ENCODE peak calls at places on chromosomes 12 and 14, in five cellular contexts. One of them, this sample, is unnamed.

GRCh38 chr12:121949643-121950397 is 31.4 kb downstream of the CFAP251 start:
- DNase-seq in GM12878: no peak
- DNase-seq in GM23338: no peak
- DNase-seq in K562: no peak
- DNase-seq in H1: no peak
- DNase-seq in this sample: peak

GRCh38 chr14:54933006-54933405 is 30.4 kb upstream of the GCH1 start:
- DNase-seq in GM12878: no peak
- DNase-seq in GM23338: no peak
- DNase-seq in K562: no peak
- DNase-seq in H1: no peak
- DNase-seq in this sample: no peak

GRCh38 chr14:88879016-88879415 is 54.6 kb downstream of the TTC8 start:
- DNase-seq in GM12878: no peak
- DNase-seq in GM23338: no peak
- DNase-seq in K562: no peak
- DNase-seq in H1: no peak
- DNase-seq in this sample: no peak

GRCh38 chr12:53938276-53939140 is at the start of gene HOXC13:
- DNase-seq in GM12878: no peak
- DNase-seq in GM23338: peak
- DNase-seq in K562: peak
- DNase-seq in H1: peak
- DNase-seq in this sample: peak

GRCh38 chr12:52349196-52349595 is 18.1 kb downstream of the KRT85 start:
- DNase-seq in GM12878: no peak
- DNase-seq in GM23338: no peak
- DNase-seq in K562: no peak
- DNase-seq in H1: no peak
- DNase-seq in this sample: no peak

GRCh38 chr14:102966681-102967505 is 44.4 kb downstream of the AMN start:
- DNase-seq in GM12878: no peak
- DNase-seq in GM23338: no peak
- DNase-seq in K562: no peak
- DNase-seq in H1: no peak
- DNase-seq in this sample: no peak

GRCh38 chr14:62168564-62169155 is 406.4 kb downstream of the SNAPC1 start:
- DNase-seq in GM12878: no peak
- DNase-seq in GM23338: peak
- DNase-seq in K562: no peak
- DNase-seq in H1: no peak
- DNase-seq in this sample: no peak

GRCh38 chr14:26191666-26192065 is 406.2 kb downstream of the NOVA1 start:
- DNase-seq in GM12878: no peak
- DNase-seq in GM23338: no peak
- DNase-seq in K562: no peak
- DNase-seq in H1: no peak
- DNase-seq in this sample: no peak

GRCh38 chr12:24500466-24501232 is 448.3 kb downstream of the BCAT1 start:
- DNase-seq in GM12878: no peak
- DNase-seq in GM23338: peak
- DNase-seq in K562: no peak
- DNase-seq in H1: no peak
- DNase-seq in this sample: no peak

GRCh38 chr12:119803391-119803791 is 73.7 kb downstream of the CIT start:
- DNase-seq in GM12878: no peak
- DNase-seq in GM23338: peak
- DNase-seq in K562: no peak
- DNase-seq in H1: peak
- DNase-seq in this sample: no peak

GRCh38 chr12:88944403-88944802 is 364.1 kb upstream of the KITLG start:
- DNase-seq in GM12878: no peak
- DNase-seq in GM23338: no peak
- DNase-seq in K562: no peak
- DNase-seq in H1: no peak
- DNase-seq in this sample: peak

GRCh38 chr14:74571441-74571841 is 40.6 kb downstream of the LTBP2 start:
- DNase-seq in GM12878: no peak
- DNase-seq in GM23338: no peak
- DNase-seq in K562: no peak
- DNase-seq in H1: no peak
- DNase-seq in this sample: no peak

GRCh38 chr14:48398675-48399282 is 723.4 kb upstream of the MDGA2 start:
- DNase-seq in GM12878: no peak
- DNase-seq in GM23338: peak
- DNase-seq in K562: peak
- DNase-seq in H1: no peak
- DNase-seq in this sample: peak

GRCh38 chr14:90276627-90277367 is 20.4 kb downstream of the PSMC1 start:
- DNase-seq in GM12878: no peak
- DNase-seq in GM23338: peak
- DNase-seq in K562: peak
- DNase-seq in H1: no peak
- DNase-seq in this sample: no peak

GRCh38 chr14:102620413-102620812 is 28.0 kb downstream of the RCOR1 start:
- DNase-seq in GM12878: no peak
- DNase-seq in GM23338: no peak
- DNase-seq in K562: no peak
- DNase-seq in H1: no peak
- DNase-seq in this sample: no peak

GRCh38 chr12:102824218-102824835 is 92.7 kb downstream of the PAH start:
- DNase-seq in GM12878: no peak
- DNase-seq in GM23338: peak
- DNase-seq in K562: peak
- DNase-seq in H1: peak
- DNase-seq in this sample: peak

GRCh38 chr14:94038510-94038909 is 12.4 kb downstream of the OTUB2 start:
- DNase-seq in GM12878: no peak
- DNase-seq in GM23338: no peak
- DNase-seq in K562: no peak
- DNase-seq in H1: no peak
- DNase-seq in this sample: no peak

GRCh38 chr12:55974308-55974724 is 438 bp downstream of the RAB5B start:
- DNase-seq in GM12878: no peak
- DNase-seq in GM23338: peak
- DNase-seq in K562: peak
- DNase-seq in H1: no peak
- DNase-seq in this sample: peak

GRCh38 chr12:96368687-96369086 is 31.6 kb downstream of the CDK17 start:
- DNase-seq in GM12878: no peak
- DNase-seq in GM23338: no peak
- DNase-seq in K562: no peak
- DNase-seq in H1: no peak
- DNase-seq in this sample: no peak

GRCh38 chr12:14775652-14776020 is 27.6 kb downstream of the WBP11 start:
- DNase-seq in GM12878: no peak
- DNase-seq in GM23338: no peak
- DNase-seq in K562: no peak
- DNase-seq in H1: no peak
- DNase-seq in this sample: no peak

GRCh38 chr14:102805454-102805891 is 28.2 kb downstream of the TRAF3 start:
- DNase-seq in GM12878: no peak
- DNase-seq in GM23338: no peak
- DNase-seq in K562: no peak
- DNase-seq in H1: no peak
- DNase-seq in this sample: no peak

GRCh38 chr12:100295764-100296555 is 29.0 kb downstream of the SCYL2 start:
- DNase-seq in GM12878: no peak
- DNase-seq in GM23338: no peak
- DNase-seq in K562: no peak
- DNase-seq in H1: no peak
- DNase-seq in this sample: no peak

GRCh38 chr14:90368946-90369721 is 27.7 kb upstream of the CALM1 start:
- DNase-seq in GM12878: no peak
- DNase-seq in GM23338: no peak
- DNase-seq in K562: no peak
- DNase-seq in H1: no peak
- DNase-seq in this sample: peak

GRCh38 chr12:124703852-124704251 is 136.4 kb upstream of the NCOR2 start:
- DNase-seq in GM12878: no peak
- DNase-seq in GM23338: no peak
- DNase-seq in K562: no peak
- DNase-seq in H1: no peak
- DNase-seq in this sample: peak

GRCh38 chr12:124705545-124706138 is 138.2 kb upstream of the NCOR2 start:
- DNase-seq in GM12878: no peak
- DNase-seq in GM23338: no peak
- DNase-seq in K562: no peak
- DNase-seq in H1: no peak
- DNase-seq in this sample: no peak

GRCh38 chr12:124702736-124703135 is 135.3 kb upstream of the NCOR2 start:
- DNase-seq in GM12878: no peak
- DNase-seq in GM23338: no peak
- DNase-seq in K562: no peak
- DNase-seq in H1: no peak
- DNase-seq in this sample: no peak

GRCh38 chr12:124700810-124701594 is 133.6 kb upstream of the NCOR2 start:
- DNase-seq in GM12878: no peak
- DNase-seq in GM23338: peak
- DNase-seq in K562: no peak
- DNase-seq in H1: no peak
- DNase-seq in this sample: no peak

GRCh38 chr12:124704619-124705018 is 137.2 kb upstream of the NCOR2 start:
- DNase-seq in GM12878: no peak
- DNase-seq in GM23338: no peak
- DNase-seq in K562: no peak
- DNase-seq in H1: no peak
- DNase-seq in this sample: no peak
- TF ChIP-seq CREB1 in GM12878: no peak
- TF ChIP-seq CREB1 in GM23338: no peak
- TF ChIP-seq CREB1 in K562: no peak
- TF ChIP-seq CREB1 in H1: no peak
- TF ChIP-seq CREB1 in this sample: no peak

DNA sequence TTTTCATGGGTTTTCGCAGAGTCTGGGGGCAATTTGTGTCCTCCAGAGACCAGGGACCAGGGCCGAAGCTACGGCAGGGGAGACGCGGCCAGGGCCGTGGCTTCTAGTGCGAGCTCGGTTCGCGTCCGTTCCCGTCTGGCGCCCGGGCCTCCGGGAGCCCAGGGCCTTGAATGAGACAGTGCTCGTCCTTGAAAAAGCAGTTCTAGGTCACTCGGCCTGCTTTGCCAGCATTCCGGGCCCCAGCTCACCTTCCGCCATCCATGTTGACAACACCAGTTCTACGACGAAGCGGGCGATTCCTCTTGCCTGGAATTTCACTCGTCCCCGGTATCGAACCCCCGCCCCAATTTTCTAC is 4.5 kb downstream of the OR10AD1 start:
- DNase-seq in GM12878: no peak
- DNase-seq in GM23338: peak
- DNase-seq in K562: peak
- DNase-seq in H1: no peak
- DNase-seq in this sample: no peak
- H3K4me3 ChIP-seq in GM12878: peak
- H3K4me3 ChIP-seq in GM23338: peak
- H3K4me3 ChIP-seq in K562: peak
- H3K4me3 ChIP-seq in H1: peak
- H3K4me3 ChIP-seq in this sample: no peak

DNA sequence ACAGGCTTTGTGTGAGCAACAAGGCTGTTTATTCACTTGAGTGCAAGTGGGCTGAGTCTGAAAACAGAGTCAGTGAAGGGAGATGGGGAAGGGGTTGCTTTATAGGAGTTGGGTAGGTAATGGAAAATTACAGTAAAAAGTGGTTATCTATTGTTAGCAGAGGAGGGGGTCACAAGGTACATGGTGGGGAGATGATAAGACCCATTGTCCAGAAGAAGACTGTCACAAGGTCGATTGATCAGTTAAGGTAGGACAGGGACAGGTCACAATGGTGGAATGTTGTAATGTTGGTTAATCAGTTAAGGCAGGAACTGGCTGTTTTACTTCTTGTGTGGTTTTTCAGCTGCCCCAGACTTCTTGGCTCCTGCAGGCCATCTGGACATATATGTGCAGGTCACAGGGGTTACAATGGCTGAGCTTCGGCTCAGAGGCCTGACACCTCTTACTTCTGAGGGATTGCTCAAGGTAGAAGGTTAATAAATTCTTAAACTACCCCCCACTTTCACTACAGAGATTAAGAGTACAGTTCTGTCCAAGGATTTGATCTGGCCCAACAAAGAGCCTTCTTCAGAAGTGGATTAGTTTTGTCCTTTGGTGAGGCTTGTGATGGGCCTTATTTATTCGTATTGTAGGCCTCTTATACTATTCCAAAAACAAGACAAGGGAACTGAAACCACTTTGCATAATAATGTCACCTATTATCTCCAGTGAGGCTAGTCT is 13.8 kb upstream of the DHRS4 start:
- DNase-seq in GM12878: no peak
- DNase-seq in GM23338: no peak
- DNase-seq in K562: no peak
- DNase-seq in H1: no peak
- DNase-seq in this sample: peak
- TF ChIP-seq CREB1 in GM12878: no peak
- TF ChIP-seq CREB1 in GM23338: no peak
- TF ChIP-seq CREB1 in K562: no peak
- TF ChIP-seq CREB1 in H1: no peak
- TF ChIP-seq CREB1 in this sample: no peak

DNA sequence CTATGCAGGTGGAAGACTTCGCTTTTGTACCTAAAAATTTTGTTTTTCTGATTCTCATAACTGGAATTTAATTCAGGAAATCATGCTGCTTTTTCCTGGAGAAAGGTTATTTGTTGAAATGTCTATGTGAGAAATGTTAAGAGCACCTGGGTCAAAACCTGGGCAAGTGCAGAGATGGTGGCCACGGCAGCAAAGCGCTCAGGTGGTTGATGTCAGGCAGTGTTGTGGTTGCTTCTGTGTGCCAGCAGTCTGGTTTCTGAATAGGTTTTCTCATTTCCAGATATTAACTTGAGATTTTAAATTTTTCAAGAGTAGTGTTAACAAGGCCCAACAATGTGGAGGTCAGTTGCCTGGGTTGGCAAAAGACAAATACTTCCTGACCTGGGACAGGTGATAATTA is 96.2 kb downstream of the ESR2 start:
- DNase-seq in GM12878: no peak
- DNase-seq in GM23338: no peak
- DNase-seq in K562: no peak
- DNase-seq in H1: no peak
- DNase-seq in this sample: no peak
- H3K4me3 ChIP-seq in GM12878: no peak
- H3K4me3 ChIP-seq in GM23338: no peak
- H3K4me3 ChIP-seq in K562: no peak
- H3K4me3 ChIP-seq in H1: no peak
- H3K4me3 ChIP-seq in this sample: no peak

GRCh38 chr14:72924332-72924731 is 1.9 kb upstream of the DCAF4 start:
- DNase-seq in GM12878: no peak
- DNase-seq in GM23338: no peak
- DNase-seq in K562: no peak
- DNase-seq in H1: no peak
- DNase-seq in this sample: peak
- TF ChIP-seq CREB1 in GM12878: no peak
- TF ChIP-seq CREB1 in GM23338: no peak
- TF ChIP-seq CREB1 in K562: no peak
- TF ChIP-seq CREB1 in H1: no peak
- TF ChIP-seq CREB1 in this sample: no peak

GRCh38 chr14:104793703-104793959 is 1.9 kb downstream of the AKT1 start:
- DNase-seq in GM12878: no peak
- DNase-seq in GM23338: no peak
- DNase-seq in K562: no peak
- DNase-seq in H1: no peak
- DNase-seq in this sample: no peak
- H3K4me3 ChIP-seq in GM12878: peak
- H3K4me3 ChIP-seq in GM23338: peak
- H3K4me3 ChIP-seq in K562: peak
- H3K4me3 ChIP-seq in H1: no peak
- H3K4me3 ChIP-seq in this sample: peak

GRCh38 chr12:104219908-104220404 is 4.4 kb downstream of the TXNRD1 start:
- DNase-seq in GM12878: no peak
- DNase-seq in GM23338: no peak
- DNase-seq in K562: peak
- DNase-seq in H1: peak
- DNase-seq in this sample: peak
- TF ChIP-seq CREB1 in GM12878: no peak
- TF ChIP-seq CREB1 in GM23338: no peak
- TF ChIP-seq CREB1 in K562: no peak
- TF ChIP-seq CREB1 in H1: no peak
- TF ChIP-seq CREB1 in this sample: no peak

This sample was measured in HepG2.